ENCODE peak calls at places on chromosomes 2 and 18, in nine cellular contexts. U is H9, S is astrocyte, Y is HCT116, F is hepatocyte, N is OCI-LY7, V is IMR-90, E is endothelial cell of umbilical vein, Q is PC-9. G is an unnamed sample. For H4K20me1, the result is how much of the 10 kb centered on the place peaks cover.

GRCh38 chr2:96555146-96555610 is 18.6 kb downstream of the ARID5A start:
- DNase-seq in S (no peak), E (no peak), V (no peak), F (no peak), U (no peak), Q (no peak), Y (no peak), N (no peak), G (no peak)

GRCh38 chr2:60549250-60550150 is 4.0 kb downstream of the BCL11A start:
- DNase-seq in V (no peak), N (peak), Q (no peak), U (no peak), E (peak), Y (no peak), F (peak), S (no peak), G (peak)

GRCh38 chr2:237574894-237575868 is 8.8 kb downstream of the PRLH start:
- DNase-seq in Q (peak), S (peak), V (no peak), N (no peak), E (no peak), F (peak), Y (peak), U (no peak), G (peak)

GRCh38 chr2:195756218-195756941 is 99.4 kb downstream of the SLC39A10 start:
- DNase-seq in Q (peak), S (peak), F (no peak), Y (peak), N (no peak), U (no peak), E (peak), V (peak), G (no peak)

GRCh38 chr2:201415149-201415548 is 36.1 kb downstream of the TRAK2 start:
- DNase-seq in V (no peak), Y (no peak), S (no peak), N (no peak), E (peak), F (no peak), U (no peak), Q (no peak), G (no peak)

GRCh38 chr2:67277450-67277849 is 119.7 kb upstream of the ETAA1 start:
- DNase-seq in Q (no peak), F (no peak), Y (no peak), E (no peak), N (no peak), V (no peak), S (no peak), U (peak), G (no peak)

GRCh38 chr2:142045641-142046040 is 85.2 kb downstream of the LRP1B start:
- DNase-seq in Y (no peak), N (no peak), F (no peak), Q (no peak), U (no peak), E (no peak), S (no peak), V (no peak), G (no peak)

GRCh38 chr18:32930695-32931301 is 158.0 kb upstream of the KLHL14 start:
- DNase-seq in U (no peak), Y (peak), F (peak), E (peak), Q (no peak), S (peak), V (peak), N (peak), G (peak)

GRCh38 chr2:192741889-192742288 is 547.2 kb upstream of the TMEFF2 start:
- DNase-seq in E (no peak), Y (peak), F (peak), Q (no peak), N (no peak), S (no peak), U (no peak), V (no peak), G (no peak)

GRCh38 chr2:173354601-173355131 is at the start of gene CDCA7:
- DNase-seq in E (peak), U (peak), F (peak), S (peak), Q (peak), V (peak), N (peak), Y (peak), G (peak)

GRCh38 chr18:10852610-10853303 is 296.6 kb downstream of the PIEZO2 start:
- DNase-seq in S (no peak), Q (no peak), Y (no peak), U (no peak), F (no peak), N (no peak), E (no peak), V (no peak), G (no peak)

GRCh38 chr2:21627938-21628337 is 504.2 kb downstream of the TDRD15 start:
- DNase-seq in F (no peak), Q (no peak), V (peak), S (no peak), U (no peak), E (no peak), Y (no peak), N (no peak), G (no peak)

DNA sequence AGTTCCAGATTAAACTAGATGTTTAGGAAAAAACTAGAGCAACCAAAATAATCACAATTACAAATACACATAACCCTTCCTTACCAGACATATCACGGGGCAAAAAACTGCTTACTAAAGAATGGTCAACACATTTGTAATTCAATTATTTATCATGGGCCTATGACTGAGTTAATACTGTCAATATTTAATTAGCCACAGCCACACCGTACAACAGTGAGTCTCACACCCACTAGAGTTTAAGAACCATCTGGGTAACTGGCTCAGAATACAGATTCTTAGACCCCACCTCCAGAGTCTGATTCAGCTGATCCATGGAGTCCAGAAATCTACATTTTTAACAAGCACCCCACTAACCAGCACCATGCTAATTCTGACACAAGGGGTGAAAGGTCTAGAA is 14.8 kb downstream of the ATL2 start:
- DNase-seq in N (no peak), F (no peak), S (no peak), E (no peak), V (no peak), Q (no peak), Y (no peak), U (no peak), G (no peak)
- H4K20me1 ChIP-seq in N (under half), F (half or more), S (under half), E (under half), V (under half), Q (half or more), Y (under half), U (under half), G (under half)

DNA sequence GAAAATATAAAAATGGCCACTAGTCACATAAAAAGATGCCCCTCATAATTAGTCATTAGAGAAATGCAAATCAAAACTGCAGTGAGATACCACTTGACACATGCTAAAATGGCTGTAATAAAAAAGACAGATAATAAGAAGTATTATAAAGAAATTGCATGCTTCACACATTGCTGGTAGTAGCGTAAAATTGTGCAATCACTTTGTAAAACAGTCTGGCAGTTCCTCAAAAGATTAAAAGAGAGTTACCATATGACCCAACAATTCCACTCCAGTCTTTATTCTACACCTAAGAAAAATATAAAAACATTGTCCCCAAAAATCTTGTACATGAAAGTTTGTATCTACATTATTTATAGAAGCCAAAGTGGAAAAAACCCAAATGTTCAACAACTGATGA is 170.6 kb upstream of the FIGN start:
- DNase-seq in V (no peak), E (no peak), U (no peak), Y (no peak), F (no peak), S (no peak), Q (no peak), N (no peak), G (no peak)
- H4K20me1 ChIP-seq in V (under half), E (under half), U (under half), Y (under half), F (under half), S (under half), Q (under half), N (under half), G (under half)

DNA sequence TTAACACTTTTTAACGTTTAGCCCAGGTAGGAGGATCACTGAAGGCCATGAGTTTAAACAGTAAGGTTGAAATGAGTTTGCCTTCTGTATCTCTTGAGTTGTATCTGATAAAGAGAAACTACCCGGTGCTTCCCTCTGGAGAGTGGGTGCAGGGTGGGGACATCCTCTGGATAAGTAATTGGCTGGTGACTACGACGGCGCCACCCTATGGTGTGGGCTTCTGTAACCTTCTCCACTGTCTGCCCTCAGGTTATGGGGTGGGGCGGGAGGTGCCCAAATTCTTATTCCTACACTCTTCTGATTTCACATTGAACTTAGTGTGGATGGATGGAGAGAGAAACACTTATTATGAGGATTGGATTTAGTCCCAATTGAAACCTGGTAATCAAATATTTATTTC is 68.8 kb downstream of the LDLRAD4 start:
- DNase-seq in V (no peak), S (no peak), Y (no peak), E (no peak), F (no peak), Q (no peak), U (no peak), N (no peak), G (no peak)
- H4K20me1 ChIP-seq in V (under half), S (under half), Y (under half), E (under half), F (under half), Q (under half), U (under half), N (under half), G (under half)

GRCh38 chr2:121582272-121582671 is 51.6 kb downstream of the RNU4ATAC start:
- DNase-seq in U (no peak), N (no peak), Y (no peak), E (no peak), V (no peak), Q (no peak), F (no peak), S (no peak), G (no peak)
- H4K20me1 ChIP-seq in U (under half), N (under half), Y (under half), E (under half), V (under half), Q (under half), F (under half), S (half or more), G (under half)

GRCh38 chr2:109148347-109148746 is 19.3 kb downstream of the SH3RF3 start:
- DNase-seq in S (peak), Y (no peak), Q (no peak), F (no peak), V (peak), U (no peak), E (no peak), N (no peak), G (no peak)
- H4K20me1 ChIP-seq in S (under half), Y (under half), Q (under half), F (under half), V (half or more), U (under half), E (under half), N (under half), G (under half)

GRCh38 chr18:79975043-79975442 is 10.6 kb downstream of the HSBP1L1 start:
- DNase-seq in V (no peak), Q (no peak), U (no peak), S (no peak), E (no peak), Y (no peak), F (no peak), N (no peak), G (no peak)
- H4K20me1 ChIP-seq in V (half or more), Q (half or more), U (under half), S (half or more), E (under half), Y (half or more), F (under half), N (under half), G (under half)

GRCh38 chr2:240798327-240798905 is 21.6 kb downstream of the KIF1A start:
- DNase-seq in N (no peak), V (no peak), F (no peak), U (no peak), Y (no peak), S (no peak), E (no peak), Q (no peak), G (no peak)
- H4K20me1 ChIP-seq in N (under half), V (under half), F (under half), U (under half), Y (under half), S (under half), E (under half), Q (under half), G (under half)

GRCh38 chr2:218858138-218858445 is 1.5 kb upstream of the WNT6 start:
- DNase-seq in E (no peak), U (no peak), Y (no peak), Q (no peak), N (no peak), V (no peak), F (no peak), S (no peak), G (no peak)

GRCh38 chr2:218855305-218856167 is 4.1 kb upstream of the WNT6 start:
- DNase-seq in N (no peak), V (no peak), U (no peak), E (no peak), Y (no peak), F (no peak), S (no peak), Q (no peak), G (no peak)

GRCh38 chr2:218856168-218856895 is 3.3 kb upstream of the WNT6 start:
- DNase-seq in S (no peak), V (no peak), E (no peak), Y (no peak), F (no peak), U (no peak), N (no peak), Q (no peak), G (no peak)

GRCh38 chr2:218857371-218858137 is 2.1 kb upstream of the WNT6 start:
- DNase-seq in E (no peak), U (no peak), F (no peak), S (no peak), Y (no peak), V (no peak), Q (no peak), N (no peak), G (no peak)

GRCh38 chr2:218856896-218857243 is 2.7 kb upstream of the WNT6 start:
- DNase-seq in U (no peak), F (no peak), V (no peak), Y (no peak), N (no peak), Q (no peak), E (no peak), S (no peak), G (no peak)
- H4K20me1 ChIP-seq in U (under half), F (under half), V (under half), Y (under half), N (under half), Q (under half), E (under half), S (under half), G (under half)

G was measured in fibroblast of lung.